ENCODE peak calls at places on chromosomes 16 and 17, in nine cellular contexts. I, T, S, X, D, C, N, F and G are unnamed samples.

GRCh38 chr16:66576306-66576705 is 3.0 kb upstream of the CMTM2 start:
- DNase-seq in C (no peak), N (no peak), I (no peak), S (no peak), T (no peak), D (no peak), F (no peak), X (no peak), G (no peak)

GRCh38 chr16:21037168-21037567 is 113.5 kb downstream of the DNAH3 start:
- DNase-seq in I (no peak), N (no peak), X (no peak), T (no peak), F (no peak), C (no peak), D (no peak), S (no peak), G (no peak)

GRCh38 chr17:43966276-43966675 is 12.5 kb upstream of the PYY start:
- DNase-seq in X (no peak), N (no peak), F (no peak), I (no peak), D (no peak), S (no peak), C (no peak), T (no peak), G (no peak)

GRCh38 chr17:15892679-15893332 is 52.1 kb upstream of the ADORA2B start:
- DNase-seq in F (no peak), T (no peak), S (no peak), N (no peak), I (no peak), X (no peak), D (no peak), C (no peak), G (no peak)

GRCh38 chr16:31487720-31488629 is 5.1 kb downstream of the SLC5A2 start:
- DNase-seq in S (peak), X (peak), C (peak), I (peak), N (no peak), F (no peak), T (peak), D (peak), G (peak)

GRCh38 chr17:17362531-17362930 is 59.4 kb downstream of the NT5M start:
- DNase-seq in N (no peak), D (no peak), T (no peak), C (no peak), X (no peak), S (no peak), F (no peak), I (no peak), G (no peak)

GRCh38 chr17:30586818-30587595 is 109.8 kb downstream of the GOSR1 start:
- DNase-seq in F (no peak), D (no peak), I (no peak), S (peak), X (no peak), N (peak), C (no peak), T (no peak), G (no peak)

GRCh38 chr16:89546781-89547180 is 13.7 kb upstream of the RPL13 start:
- DNase-seq in I (no peak), S (no peak), T (no peak), X (no peak), C (no peak), D (no peak), F (no peak), N (no peak), G (no peak)

GRCh38 chr17:41585301-41585700 is 1.4 kb downstream of the KRT14 start:
- DNase-seq in I (no peak), F (no peak), T (no peak), D (no peak), X (no peak), C (no peak), S (no peak), N (no peak), G (no peak)

GRCh38 chr17:1298616-1299015 is 19.2 kb downstream of the TRARG1 start:
- DNase-seq in T (no peak), C (no peak), I (peak), X (no peak), D (peak), S (no peak), N (no peak), F (no peak), G (no peak)

GRCh38 chr16:88619859-88620655 is 18.3 kb upstream of the IL17C start:
- DNase-seq in C (no peak), I (no peak), X (no peak), F (no peak), T (no peak), S (peak), N (no peak), D (no peak), G (no peak)

GRCh38 chr17:880074-880870 is 98.1 kb downstream of the MRM3 start:
- DNase-seq in T (no peak), N (no peak), I (no peak), X (no peak), F (no peak), S (peak), C (no peak), D (no peak), G (peak)

GRCh38 chr17:58320163-58320558 is 8.4 kb downstream of the TSPOAP1 start:
- DNase-seq in S (no peak), I (no peak), D (no peak), N (no peak), T (no peak), F (no peak), C (no peak), X (no peak), G (no peak)

GRCh38 chr16:69711115-69711740 is 15.1 kb downstream of the NQO1 start:
- DNase-seq in X (peak), I (no peak), N (peak), S (peak), F (peak), D (no peak), T (no peak), C (no peak), G (no peak)

GRCh38 chr16:68281368-68282063 is 17.2 kb downstream of the SLC7A6 start:
- DNase-seq in F (no peak), D (no peak), C (no peak), S (no peak), T (no peak), X (no peak), N (no peak), I (no peak), G (no peak)

GRCh38 chr17:337453-337852 is 15.2 kb downstream of the RPH3AL start:
- DNase-seq in S (no peak), D (no peak), X (peak), T (no peak), N (no peak), F (no peak), C (no peak), I (no peak), G (no peak)

GRCh38 chr16:53071748-53072301 is 17.0 kb downstream of the CHD9 start:
- DNase-seq in N (no peak), D (no peak), X (peak), T (peak), F (no peak), I (no peak), S (peak), C (peak), G (peak)

GRCh38 chr16:88651276-88651988 is 579 bp upstream of the CYBA start:
- DNase-seq in C (peak), D (no peak), N (no peak), T (peak), F (peak), S (no peak), X (no peak), I (peak), G (peak)

GRCh38 chr17:74919440-74920305 is 3.4 kb downstream of the USH1G start:
- DNase-seq in D (no peak), T (no peak), N (no peak), X (no peak), S (peak), I (peak), C (no peak), F (no peak), G (peak)

GRCh38 chr16:491225-491919 is 36.1 kb upstream of the CAPN15 start:
- DNase-seq in F (no peak), C (no peak), S (no peak), X (no peak), D (no peak), T (no peak), I (no peak), N (no peak), G (no peak)

GRCh38 chr17:20086416-20087074 is 77.4 kb downstream of the SPECC1 start:
- DNase-seq in T (no peak), C (no peak), F (no peak), X (no peak), I (no peak), D (no peak), N (no peak), S (peak), G (peak)

GRCh38 chr17:7915611-7916382 is at the start of gene RNF227:
- DNase-seq in D (peak), I (peak), S (peak), X (peak), C (peak), T (peak), F (peak), N (peak), G (peak)

GRCh38 chr16:84720180-84720579 is 20.4 kb downstream of the USP10 start:
- DNase-seq in D (no peak), X (no peak), S (peak), T (no peak), I (no peak), N (peak), F (no peak), C (no peak), G (no peak)

GRCh38 chr16:49833055-49833454 is 22.9 kb downstream of the ZNF423 start:
- DNase-seq in X (peak), F (no peak), T (peak), N (no peak), S (peak), D (no peak), I (no peak), C (peak), G (peak)

GRCh38 chr16:75244225-75244792 is 7.1 kb downstream of the BCAR1 start:
- DNase-seq in S (peak), X (peak), F (no peak), I (no peak), N (no peak), C (no peak), D (no peak), T (no peak), G (peak)

GRCh38 chr17:73208139-73208827 is 15.4 kb downstream of the COG1 start:
- DNase-seq in I (no peak), D (no peak), X (no peak), C (peak), N (no peak), T (no peak), S (no peak), F (no peak), G (no peak)

GRCh38 chr17:73209436-73209835 is 16.6 kb downstream of the COG1 start:
- DNase-seq in D (no peak), F (no peak), N (no peak), T (no peak), C (peak), I (no peak), X (no peak), S (no peak), G (no peak)

GRCh38 chr17:73214008-73214407 is 21.2 kb downstream of the COG1 start:
- DNase-seq in S (no peak), F (no peak), N (no peak), I (no peak), D (no peak), X (no peak), T (no peak), C (no peak), G (no peak)

GRCh38 chr17:73211745-73212144 is 18.9 kb downstream of the COG1 start:
- DNase-seq in N (no peak), D (no peak), C (peak), S (no peak), F (no peak), X (no peak), I (no peak), T (no peak), G (no peak)

GRCh38 chr17:73210002-73210678 is 17.3 kb downstream of the COG1 start:
- DNase-seq in D (no peak), N (no peak), I (no peak), C (no peak), S (no peak), T (no peak), X (no peak), F (no peak), G (no peak)
- TF ChIP-seq CTCF in D (peak), N (peak), I (peak), C (peak), S (peak), T (peak), X (no peak), F (peak), G (peak)

GRCh38 chr16:81366316-81366932 is 51.7 kb downstream of the GAN start:
- DNase-seq in C (no peak), F (no peak), I (peak), D (no peak), T (no peak), N (peak), X (no peak), S (peak), G (no peak)
- TF ChIP-seq CTCF in C (peak), F (peak), I (peak), D (peak), T (peak), N (peak), X (peak), S (peak), G (peak)

GRCh38 chr17:48624544-48625501 is 1.3 kb downstream of the HOXB9 start:
- DNase-seq in F (no peak), N (no peak), D (no peak), X (no peak), S (no peak), C (no peak), I (no peak), T (no peak), G (no peak)
- TF ChIP-seq CTCF in F (no peak), N (no peak), D (no peak), X (no peak), S (no peak), C (no peak), I (no peak), T (no peak), G (no peak)

GRCh38 chr16:56852401-56852730 is 12.6 kb upstream of the SLC12A3 start:
- DNase-seq in X (no peak), C (no peak), N (no peak), S (no peak), F (no peak), D (no peak), T (no peak), I (no peak), G (no peak)

GRCh38 chr16:56849690-56850680 is 15.0 kb upstream of the SLC12A3 start:
- DNase-seq in S (peak), D (no peak), I (no peak), C (no peak), N (no peak), X (no peak), F (no peak), T (no peak), G (no peak)

GRCh38 chr16:56852968-56853367 is 12.0 kb upstream of the SLC12A3 start:
- DNase-seq in X (no peak), T (no peak), D (no peak), I (no peak), C (no peak), N (no peak), S (no peak), F (no peak), G (peak)

GRCh38 chr16:56848955-56849689 is 15.9 kb upstream of the SLC12A3 start:
- DNase-seq in F (peak), D (no peak), N (peak), C (no peak), T (no peak), I (no peak), X (no peak), S (peak), G (no peak)

DNA sequence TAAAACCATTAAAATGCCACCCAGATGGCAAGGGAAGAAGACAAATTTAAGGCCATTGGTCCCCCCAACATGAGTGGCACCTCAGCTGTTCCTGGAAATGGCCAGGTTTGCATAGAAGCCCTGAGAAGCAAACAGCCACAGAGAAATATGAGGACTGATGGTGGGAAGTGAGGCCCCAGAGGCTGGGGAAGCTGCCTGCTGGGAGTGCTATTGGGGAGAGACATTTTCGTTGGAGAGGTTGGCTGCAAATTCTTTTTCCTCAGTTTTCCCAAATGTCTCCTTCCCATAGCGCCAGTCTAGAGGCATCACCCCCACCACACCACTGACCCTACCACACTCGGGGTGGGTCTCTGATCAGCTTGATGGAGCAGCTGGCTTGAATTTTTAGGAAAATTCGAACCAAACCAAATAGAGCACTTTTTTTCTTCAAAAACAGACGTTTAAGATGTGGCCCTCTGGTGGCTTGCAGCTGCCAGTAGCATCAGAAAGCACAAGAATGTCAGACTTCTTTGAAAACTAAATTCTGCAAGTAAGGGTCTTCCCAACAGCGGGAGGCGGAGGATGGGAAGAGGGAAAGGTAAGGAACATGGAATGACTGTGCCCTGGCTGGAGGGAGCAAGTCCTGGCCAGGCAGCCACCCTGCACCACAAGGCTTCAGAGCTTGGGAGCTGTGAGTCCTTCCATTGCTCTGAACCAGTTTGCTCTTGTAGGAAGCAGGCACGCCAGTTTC is 13.2 kb upstream of the SLC12A3 start:
- DNase-seq in I (no peak), X (no peak), N (no peak), C (no peak), D (no peak), S (peak), F (no peak), T (no peak), G (no peak)
- TF ChIP-seq CTCF in I (peak), X (no peak), N (peak), C (no peak), D (peak), S (peak), F (peak), T (peak), G (no peak)

DNA sequence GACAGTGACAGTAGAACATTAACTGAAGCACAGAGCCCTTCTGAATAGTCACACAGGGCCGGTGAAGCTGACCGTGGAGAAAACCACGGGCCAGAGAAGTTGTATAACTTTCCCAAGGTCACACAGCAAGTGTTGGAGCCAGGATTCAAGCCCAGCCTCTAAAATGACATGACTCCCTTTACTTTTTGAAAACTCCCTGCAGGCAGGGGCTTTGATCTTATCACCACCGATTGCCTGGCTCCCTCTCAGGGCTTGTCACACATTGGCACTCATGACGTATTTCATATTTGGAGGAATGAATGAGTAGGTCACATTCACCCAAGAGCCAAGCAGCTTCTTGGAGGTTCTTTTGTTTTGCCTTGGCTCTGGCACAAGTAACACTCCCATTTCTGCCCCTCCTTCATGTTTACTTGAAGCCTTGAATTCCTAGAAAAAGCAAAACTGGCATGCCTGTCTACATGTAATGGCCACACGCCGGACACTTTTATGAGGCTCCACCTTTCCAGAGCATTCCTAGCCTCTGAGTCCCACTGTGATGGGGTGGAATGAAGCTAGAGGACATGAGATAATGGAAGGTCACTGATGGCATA is 13.3 kb upstream of the RBBP6 start:
- DNase-seq in T (no peak), S (peak), X (peak), C (no peak), D (no peak), F (no peak), I (no peak), N (no peak), G (no peak)
- TF ChIP-seq CTCF in T (no peak), S (no peak), X (no peak), C (no peak), D (no peak), F (no peak), I (no peak), N (no peak), G (no peak)

GRCh38 chr16:47732122-47732805 is 271.1 kb downstream of the PHKB start:
- DNase-seq in N (no peak), F (peak), S (peak), X (no peak), C (no peak), I (no peak), T (no peak), D (no peak), G (no peak)
- TF ChIP-seq CTCF in N (no peak), F (no peak), S (no peak), X (no peak), C (no peak), I (no peak), T (no peak), D (no peak), G (no peak)